ENCODE peak calls at places on chromosomes 4 and X, in seven cellular contexts. O is NCI-H2029 treated with DMSO at 0.1 percent for 48 hours; P is naive B cell; W is NCI-H2107; A is HFFc6; Y is activated gamma-delta T cell treated with anti-CD3 and anti-CD28 coated beads, Interleukin-2, amount 50 U/mL, for 16 hours; K is body of pancreas. J is an unnamed sample.

GRCh38 chr4:123397276-123398150 is 918 bp downstream of the SPRY1 start:
- DNase-seq in O (peak), P (peak), W (no peak), A (no peak), Y (no peak), K (peak), J (peak)

GRCh38 chr4:81436096-81436495 is 35.6 kb downstream of the RASGEF1B start:
- DNase-seq in O (no peak), P (no peak), W (no peak), A (no peak), Y (no peak), K (no peak), J (no peak)

GRCh38 chr4:3422241-3422801 is 19.4 kb upstream of the HGFAC start:
- DNase-seq in O (no peak), P (no peak), W (no peak), A (no peak), Y (no peak), K (no peak), J (no peak)

GRCh38 chr4:168536448-168536847 is 39.6 kb downstream of the PALLD start:
- DNase-seq in O (no peak), P (no peak), W (no peak), A (no peak), Y (no peak), K (no peak), J (no peak)

GRCh38 chr4:150581611-150582010 is 340 bp upstream of the MAB21L2 start:
- DNase-seq in O (no peak), P (no peak), W (no peak), A (no peak), Y (no peak), K (no peak), J (no peak)

GRCh38 chrX:154002215-154002719 is 17.4 kb downstream of the IRAK1 start:
- DNase-seq in O (peak), P (no peak), W (peak), A (peak), Y (no peak), K (no peak), J (peak)

GRCh38 chrX:25650216-25650615 is 487.9 kb upstream of the MAGEB18 start:
- DNase-seq in O (no peak), P (no peak), W (no peak), A (no peak), Y (no peak), K (no peak), J (no peak)

GRCh38 chrX:133850414-133850813 is 135.0 kb downstream of the GPC3 start:
- DNase-seq in O (no peak), P (no peak), W (no peak), A (no peak), Y (no peak), K (no peak), J (no peak)

GRCh38 chr4:139223682-139224317 is 46.8 kb upstream of the ELF2 start:
- DNase-seq in O (no peak), P (no peak), W (no peak), A (peak), Y (no peak), K (peak), J (no peak)

GRCh38 chrX:130100180-130100579 is 10.1 kb downstream of the ELF4 start:
- DNase-seq in O (peak), P (no peak), W (no peak), A (peak), Y (no peak), K (peak), J (no peak)

GRCh38 chr4:1992468-1993168 is 16.2 kb downstream of the NELFA start:
- DNase-seq in O (no peak), P (no peak), W (no peak), A (no peak), Y (no peak), K (no peak), J (no peak)

GRCh38 chrX:155068165-155068564 is 2.8 kb downstream of the CMC4 start:
- DNase-seq in O (no peak), P (no peak), W (no peak), A (peak), Y (no peak), K (no peak), J (no peak)

GRCh38 chrX:118047446-118048186 is 69.0 kb downstream of the KLHL13 start:
- DNase-seq in O (no peak), P (no peak), W (no peak), A (no peak), Y (no peak), K (no peak), J (no peak)

GRCh38 chr4:94676910-94677309 is 80.8 kb upstream of the BMPR1B start:
- DNase-seq in O (no peak), P (no peak), W (no peak), A (peak), Y (no peak), K (no peak), J (no peak)

J was measured in GM13977.